ENCODE peak calls at places on chromosomes 5 and 9, in six cellular contexts. J is effector memory CD4-positive, alpha-beta T cell; W is DND-41; E is IMR-90; T is breast epithelium; M is cardiac muscle cell. C is an unnamed sample.

GRCh38 chr5:10329808-10330481 is 22.2 kb upstream of the CMBL start:
- DNase-seq in W (no peak), T (no peak), J (no peak), E (peak; percentile 88), M (peak; percentile 88), C (no peak)

GRCh38 chr9:79471577-79472543 is 99.9 kb upstream of the TLE4 start:
- DNase-seq in W (peak; percentile 5), M (peak; percentile 65), T (no peak), J (no peak), E (peak; percentile 35), C (peak; percentile 44)

GRCh38 chr9:94908583-94909249 is 182.2 kb downstream of the AOPEP start:
- DNase-seq in J (no peak), E (no peak), W (no peak), T (no peak), M (no peak), C (no peak)

GRCh38 chr5:143245929-143246561 is 157.4 kb downstream of the NR3C1 start:
- DNase-seq in T (no peak), E (peak; percentile 97), M (peak; percentile 84), J (no peak), W (no peak), C (no peak)

GRCh38 chr5:52269395-52269794 is 518.3 kb upstream of the ITGA1 start:
- DNase-seq in M (no peak), W (no peak), T (no peak), J (no peak), E (no peak), C (no peak)

GRCh38 chr5:111493031-111493430 is 19.3 kb downstream of the STARD4 start:
- DNase-seq in T (no peak), J (no peak), W (no peak), E (no peak), M (no peak), C (no peak)

GRCh38 chr5:123083298-123083697 is 5.7 kb upstream of the PRDM6 start:
- DNase-seq in M (no peak), E (peak; percentile 18), J (no peak), W (no peak), T (no peak), C (no peak)

GRCh38 chr9:86614871-86615849 is 260.9 kb upstream of the TUT7 start:
- DNase-seq in T (no peak), M (peak; percentile 72), W (peak; percentile 27), E (peak; percentile 70), J (no peak), C (no peak)

GRCh38 chr5:147935032-147935431 is 28.7 kb upstream of the C5orf46 start:
- DNase-seq in E (peak; percentile 62), J (no peak), M (peak; percentile 63), T (no peak), W (no peak), C (no peak)

GRCh38 chr9:87596862-87597261 is 99.2 kb downstream of the DAPK1 start:
- DNase-seq in M (peak; percentile 69), J (no peak), W (no peak), T (no peak), E (no peak), C (peak; percentile 54)

GRCh38 chr5:68239485-68239884 is 23.9 kb downstream of the PIK3R1 start:
- DNase-seq in E (peak; percentile 90), T (no peak), J (peak; percentile 67), M (peak; percentile 87), W (peak; percentile 85), C (peak; percentile 25)

GRCh38 chr9:126165755-126166154 is 160.9 kb upstream of the MVB12B start:
- DNase-seq in T (no peak), W (no peak), E (no peak), J (no peak), M (no peak), C (no peak)

GRCh38 chr5:126755593-126755992 is 21.3 kb upstream of the LMNB1 start:
- DNase-seq in J (no peak), W (no peak), E (no peak), T (no peak), M (no peak), C (no peak)

GRCh38 chr5:76590027-76590426 is 33.2 kb downstream of the F2RL2 start:
- DNase-seq in E (no peak), T (no peak), W (no peak), J (no peak), M (no peak), C (no peak)

GRCh38 chr9:135328485-135329417 is 150.8 kb upstream of the PPP1R26 start:
- DNase-seq in W (no peak), J (no peak), T (peak; percentile 49), E (no peak), M (no peak), C (no peak)

GRCh38 chr9:93223241-93224180 is 39.6 kb downstream of the WNK2 start:
- DNase-seq in W (no peak), E (peak; percentile 63), M (peak; percentile 54), J (no peak), T (no peak), C (peak; percentile 69)

GRCh38 chr5:122091942-122092600 is 14.0 kb upstream of the LOX start:
- DNase-seq in E (peak; percentile 77), T (no peak), W (no peak), J (no peak), M (peak; percentile 67), C (no peak)

GRCh38 chr5:135072357-135073247 is 38.6 kb upstream of the PITX1 start:
- DNase-seq in E (no peak), J (no peak), T (peak; percentile 30), M (no peak), W (no peak), C (no peak)

GRCh38 chr5:32089146-32090000 is 84.7 kb downstream of the GOLPH3 start:
- DNase-seq in E (no peak), J (no peak), T (no peak), M (no peak), W (no peak), C (no peak)

GRCh38 chr9:5846080-5846479 is 13.2 kb upstream of the ERMP1 start:
- DNase-seq in M (no peak), E (no peak), T (no peak), W (no peak), J (no peak), C (no peak)

GRCh38 chr9:98808411-98808815 is 943 bp downstream of the GALNT12 start:
- DNase-seq in J (no peak), T (no peak), E (no peak), M (no peak), W (no peak), C (peak; percentile 88)

GRCh38 chr5:180830253-180831138 is 27.9 kb upstream of the MGAT1 start:
- DNase-seq in J (peak; percentile 60), T (peak; percentile 69), W (peak; percentile 59), M (no peak), E (peak; percentile 39), C (peak; percentile 76)

GRCh38 chr9:114619205-114619758 is 8.2 kb downstream of the TMEM268 start:
- DNase-seq in W (no peak), J (no peak), T (no peak), E (no peak), M (no peak), C (no peak)

GRCh38 chr5:169762338-169763095 is 125.4 kb downstream of the DOCK2 start:
- DNase-seq in J (no peak), E (peak; percentile 64), W (no peak), M (peak; percentile 28), T (no peak), C (no peak)

GRCh38 chr5:7218146-7218545 is 177.8 kb upstream of the ADCY2 start:
- DNase-seq in W (no peak), J (no peak), T (no peak), M (no peak), E (no peak), C (no peak)

GRCh38 chr5:107011530-107012115 is 659.1 kb downstream of the EFNA5 start:
- DNase-seq in J (no peak), T (no peak), E (no peak), W (no peak), M (peak; percentile 19), C (no peak)

GRCh38 chr5:146368137-146368536 is 29.5 kb downstream of the POU4F3 start:
- DNase-seq in J (no peak), E (no peak), T (no peak), W (no peak), M (peak; percentile 22), C (no peak)

GRCh38 chr9:114048533-114049452 is 29.3 kb downstream of the AMBP start:
- DNase-seq in J (no peak), E (no peak), T (peak; percentile 38), M (no peak), W (no peak), C (no peak)

GRCh38 chr5:74483001-74483400 is 157.5 kb downstream of the ENC1 start:
- DNase-seq in J (no peak), W (no peak), M (no peak), T (no peak), E (no peak), C (no peak)

GRCh38 chr5:6553986-6554385 is 78.9 kb downstream of the NSUN2 start:
- DNase-seq in E (no peak), J (no peak), T (no peak), W (no peak), M (no peak), C (no peak)

GRCh38 chr9:75002422-75003023 is 25.6 kb downstream of the CARNMT1 start:
- DNase-seq in M (no peak), W (no peak), T (no peak), E (no peak), J (no peak), C (no peak)
- H3K36me3 ChIP-seq in M (no peaks in the 10 kb centered on the region), W (peaks cover 8% of the 10 kb centered on the region), T (no peaks in the 10 kb centered on the region), E (no peaks in the 10 kb centered on the region), J (no peaks in the 10 kb centered on the region), C (no peaks in the 10 kb centered on the region)

DNA sequence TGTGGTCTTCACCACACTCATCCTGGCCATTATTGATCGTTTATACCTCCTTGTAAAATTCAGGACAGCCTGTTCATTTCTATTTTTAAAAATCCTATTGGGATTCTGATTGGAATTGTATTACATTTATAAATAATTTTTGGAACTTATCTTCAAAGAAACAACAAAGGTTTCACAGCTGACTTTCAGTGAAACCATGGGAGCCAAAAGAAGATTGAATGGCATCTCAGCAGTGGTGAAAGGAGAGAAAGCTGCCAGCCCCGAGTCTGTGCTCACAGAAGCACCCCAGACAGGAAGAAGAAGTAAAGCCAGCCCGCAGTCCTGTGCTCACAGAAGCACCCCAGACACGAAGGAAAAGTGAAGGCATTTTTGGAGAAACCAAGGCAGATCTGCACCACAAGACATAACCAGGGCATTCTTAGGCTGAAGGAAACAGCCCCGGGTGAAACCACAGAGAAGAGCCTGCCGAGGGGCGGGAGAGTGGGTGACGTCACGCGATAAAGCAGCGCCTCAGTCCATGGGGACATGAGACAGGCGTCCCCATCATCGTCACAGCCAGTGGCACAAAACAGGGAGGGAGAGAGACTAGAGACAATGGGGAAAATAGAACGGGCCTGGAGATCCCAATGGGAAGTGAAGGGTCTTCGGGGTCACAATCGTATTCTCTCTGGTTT is 42.5 kb upstream of the SLC9A3 start:
- DNase-seq in J (no peak), T (no peak), W (no peak), E (no peak), M (no peak), C (no peak)
- H3K4me3 ChIP-seq in J (no peak overlapping the region), T (no peak overlapping the region), W (no peak overlapping the region), E (no peak overlapping the region), M (no peak overlapping the region), C (no peak overlapping the region)

DNA sequence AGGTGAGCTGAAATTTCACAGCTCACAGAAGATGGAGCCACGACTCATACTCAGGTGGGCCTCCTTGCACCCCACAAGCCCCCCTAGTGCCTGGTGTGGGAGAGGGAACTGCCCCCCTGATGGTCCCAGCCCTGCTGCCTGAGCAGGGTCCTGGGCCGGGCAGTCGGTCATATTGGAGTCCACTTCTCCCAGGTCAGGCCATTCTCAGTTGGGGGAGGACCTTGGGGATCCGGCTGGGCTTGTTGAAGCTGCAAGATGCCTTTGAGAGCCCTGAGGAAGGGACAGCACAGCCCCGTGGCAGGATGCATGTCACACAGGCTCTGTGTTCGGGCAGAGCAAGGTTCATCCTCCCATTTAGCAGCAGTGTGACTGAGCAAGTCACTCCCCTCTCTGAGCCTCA is 56.6 kb downstream of the ERGIC1 start:
- DNase-seq in W (no peak), J (no peak), T (no peak), M (no peak), E (no peak), C (no peak)
- H3K36me3 ChIP-seq in W (peaks cover 27% of the 10 kb centered on the region), J (peaks cover 4% of the 10 kb centered on the region), T (no peaks in the 10 kb centered on the region), M (peaks cover 3% of the 10 kb centered on the region), E (peaks cover 25% of the 10 kb centered on the region), C (no peaks in the 10 kb centered on the region)

GRCh38 chr5:154771383-154771901 is 16.3 kb downstream of the LARP1 start:
- DNase-seq in W (no peak), M (peak; percentile 92), J (no peak), T (no peak), E (peak; percentile 92), C (no peak)
- H3K4me3 ChIP-seq in W (no peak overlapping the region), M (no peak overlapping the region), J (no peak overlapping the region), T (peak overlapping the region; percentile 52), E (no peak overlapping the region), C (no peak overlapping the region)